ENCODE peak calls at places on chromosome 5, in four cellular contexts. D is endothelial cell of umbilical vein, G is ovary, L is gastrocnemius medialis. U is an unnamed sample.

GRCh38 chr5:594241-594860 is 17.8 kb upstream of the CEP72 start:
- DNase-seq in G (no peak), D (no peak), L (no peak), U (no peak)

GRCh38 chr5:179803651-179804598 is 2.7 kb downstream of the MGAT4B start:
- DNase-seq in D (peak), L (peak), G (peak), U (peak)

GRCh38 chr5:134184155-134185135 is 7.7 kb upstream of the SKP1 start:
- DNase-seq in D (peak), L (peak), G (peak), U (peak)

GRCh38 chr5:8864053-8864452 is 681.8 kb downstream of the SEMA5A start:
- DNase-seq in L (no peak), D (peak), G (no peak), U (peak)

GRCh38 chr5:8905021-8905420 is 640.9 kb downstream of the SEMA5A start:
- DNase-seq in G (no peak), D (no peak), L (no peak), U (no peak)

GRCh38 chr5:124655943-124656459 is 90.4 kb downstream of the ZNF608 start:
- DNase-seq in G (no peak), L (peak), D (peak), U (peak)

GRCh38 chr5:163409384-163409783 is 28.0 kb upstream of the CCNG1 start:
- DNase-seq in L (no peak), D (no peak), G (no peak), U (no peak)

GRCh38 chr5:141848771-141849370 is 29.3 kb downstream of the PCDH1 start:
- DNase-seq in D (peak), G (no peak), L (no peak), U (no peak)

GRCh38 chr5:35926389-35927051 is 11.9 kb downstream of the CAPSL start:
- DNase-seq in L (no peak), G (peak), D (peak), U (peak)

GRCh38 chr5:170502692-170503091 is 1.1 kb upstream of the KCNIP1 start:
- DNase-seq in L (no peak), D (no peak), G (no peak), U (no peak)

GRCh38 chr5:157343842-157344790 is 78.2 kb downstream of the CYFIP2 start:
- DNase-seq in L (peak), G (no peak), D (no peak), U (no peak)

GRCh38 chr5:39200081-39200480 is 19.3 kb downstream of the FYB1 start:
- DNase-seq in D (no peak), G (no peak), L (no peak), U (no peak)

GRCh38 chr5:108521841-108522506 is 140.1 kb upstream of the FBXL17 start:
- DNase-seq in L (no peak), D (peak), G (no peak), U (peak)

GRCh38 chr5:77985247-77985646 is 209.1 kb upstream of the TBCA start:
- DNase-seq in D (no peak), L (no peak), G (no peak), U (no peak)

GRCh38 chr5:43008369-43009158 is 31.6 kb downstream of the ANXA2R start:
- DNase-seq in L (peak), G (peak), D (peak), U (peak)

GRCh38 chr5:154756203-154756870 is 1.2 kb downstream of the LARP1 start:
- DNase-seq in G (peak), L (peak), D (peak), U (peak)

GRCh38 chr5:16913187-16913839 is 22.8 kb downstream of the MYO10 start:
- DNase-seq in L (no peak), D (no peak), G (no peak), U (no peak)
- TF ChIP-seq POLR2A in L (no peak), D (no peak), G (no peak), U (no peak)

GRCh38 chr5:6379246-6379645 is 899 bp upstream of the MED10 start:
- DNase-seq in L (no peak), G (no peak), D (no peak), U (no peak)

GRCh38 chr5:6383376-6383775 is 5.0 kb upstream of the MED10 start:
- DNase-seq in L (no peak), G (no peak), D (no peak), U (no peak)

GRCh38 chr5:6377582-6378127 is 692 bp downstream of the MED10 start:
- DNase-seq in L (no peak), G (no peak), D (peak), U (no peak)

GRCh38 chr5:6377121-6377520 is 1.2 kb downstream of the MED10 start:
- DNase-seq in G (no peak), L (no peak), D (peak), U (peak)

DNA sequence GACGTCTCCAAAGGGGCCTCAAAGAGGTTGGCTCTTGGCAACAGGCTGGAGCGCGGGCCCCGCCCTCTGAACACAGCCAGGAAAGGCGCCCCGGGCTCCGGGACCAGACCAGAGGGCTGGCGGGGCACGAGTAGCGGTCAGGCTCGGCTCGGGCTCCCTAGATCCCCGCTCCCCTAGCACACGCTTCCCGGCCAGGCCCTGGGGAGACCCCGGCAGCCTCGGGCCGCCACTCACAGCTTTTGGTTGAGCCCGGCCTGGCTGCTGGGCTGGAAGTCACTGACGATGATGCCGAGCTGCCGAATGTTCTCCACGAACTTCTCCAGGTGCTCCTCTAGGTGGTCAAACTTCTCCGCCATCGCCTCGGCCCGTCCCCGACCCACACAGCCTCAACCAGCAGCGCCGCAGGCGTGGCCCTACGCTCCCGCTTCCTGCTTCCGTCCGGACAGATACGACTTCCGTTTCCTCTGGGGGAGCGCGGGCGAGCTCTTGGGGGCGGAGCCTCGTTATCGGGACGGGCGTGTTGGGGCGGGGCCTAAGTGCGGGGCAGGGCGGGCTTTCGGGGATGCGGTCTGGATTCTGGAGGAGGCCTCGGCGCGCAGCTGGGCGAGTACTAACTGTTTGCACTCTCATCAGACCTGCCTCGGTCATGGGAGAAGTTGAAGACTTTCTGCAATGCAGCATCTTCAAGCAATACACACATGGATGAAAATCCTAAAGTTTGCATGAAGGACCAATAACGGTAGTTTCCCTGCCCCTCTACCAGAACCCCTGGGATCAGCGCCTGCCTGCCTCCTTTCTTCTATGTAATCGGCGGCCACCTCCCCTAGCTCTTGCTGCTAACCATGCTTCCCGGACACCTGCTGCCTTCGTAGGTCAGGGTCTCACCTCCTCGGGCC is at the start of gene MED10:
- DNase-seq in G (peak), L (peak), D (peak), U (peak)
- TF ChIP-seq POLR2A in G (peak), L (peak), D (peak), U (peak)

GRCh38 chr5:151180291-151180690 is 22.7 kb upstream of the ANXA6 start:
- DNase-seq in L (no peak), G (no peak), D (no peak), U (no peak)

GRCh38 chr5:151181818-151182217 is 24.2 kb upstream of the ANXA6 start:
- DNase-seq in L (no peak), D (no peak), G (no peak), U (no peak)

GRCh38 chr5:151178372-151178771 is 20.8 kb upstream of the ANXA6 start:
- DNase-seq in L (no peak), G (no peak), D (no peak), U (no peak)

GRCh38 chr5:151179489-151179840 is 21.9 kb upstream of the ANXA6 start:
- DNase-seq in L (no peak), D (no peak), G (no peak), U (no peak)

DNA sequence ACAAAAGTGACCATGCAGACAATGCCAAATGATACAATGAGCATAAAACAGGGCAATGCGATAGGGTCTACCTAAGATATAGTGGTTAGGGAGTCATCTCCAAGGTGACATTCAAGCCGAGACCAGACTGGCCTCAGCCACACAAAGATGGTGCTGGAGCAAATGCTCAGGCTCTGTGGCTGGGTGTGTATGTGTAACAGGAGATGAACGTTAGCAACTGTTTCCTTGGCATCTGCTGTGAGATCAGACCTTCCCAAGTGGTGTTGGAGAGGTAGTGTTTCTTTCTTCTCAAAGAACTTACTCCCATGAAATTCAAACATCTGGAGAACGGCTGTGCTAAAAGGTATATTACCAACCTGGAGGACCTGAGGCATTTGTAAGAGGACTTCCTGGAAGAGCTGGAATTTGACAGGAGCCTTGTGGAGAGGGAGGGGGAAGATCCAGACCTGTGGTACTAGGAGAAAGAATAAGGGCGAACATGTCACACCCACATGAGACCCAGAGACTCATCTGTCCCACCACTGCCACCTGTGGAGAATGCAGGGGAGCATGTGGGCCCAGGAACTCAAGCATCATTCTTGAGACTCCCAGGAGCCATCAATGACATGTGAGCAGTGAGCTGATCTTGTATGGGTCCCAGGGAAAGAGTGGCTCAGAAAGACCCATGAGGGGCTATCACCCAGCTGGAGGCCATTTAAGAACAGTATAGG is 21.4 kb upstream of the ANXA6 start:
- DNase-seq in G (no peak), L (no peak), D (no peak), U (no peak)
- TF ChIP-seq POLR2A in G (no peak), L (no peak), D (no peak), U (no peak)

GRCh38 chr5:93601433-93602175 is 18.6 kb downstream of the NR2F1 start:
- DNase-seq in G (no peak), D (no peak), L (no peak), U (no peak)
- TF ChIP-seq POLR2A in G (no peak), D (no peak), L (no peak), U (no peak)

GRCh38 chr5:143562935-143563334 is 159.4 kb upstream of the NR3C1 start:
- DNase-seq in D (peak), L (no peak), G (no peak), U (no peak)

GRCh38 chr5:143560378-143560777 is 156.9 kb upstream of the NR3C1 start:
- DNase-seq in L (no peak), D (no peak), G (no peak), U (no peak)

GRCh38 chr5:143564417-143564816 is 160.9 kb upstream of the NR3C1 start:
- DNase-seq in L (no peak), G (no peak), D (no peak), U (no peak)

GRCh38 chr5:143559586-143559985 is 156.1 kb upstream of the NR3C1 start:
- DNase-seq in L (no peak), G (no peak), D (no peak), U (no peak)

DNA sequence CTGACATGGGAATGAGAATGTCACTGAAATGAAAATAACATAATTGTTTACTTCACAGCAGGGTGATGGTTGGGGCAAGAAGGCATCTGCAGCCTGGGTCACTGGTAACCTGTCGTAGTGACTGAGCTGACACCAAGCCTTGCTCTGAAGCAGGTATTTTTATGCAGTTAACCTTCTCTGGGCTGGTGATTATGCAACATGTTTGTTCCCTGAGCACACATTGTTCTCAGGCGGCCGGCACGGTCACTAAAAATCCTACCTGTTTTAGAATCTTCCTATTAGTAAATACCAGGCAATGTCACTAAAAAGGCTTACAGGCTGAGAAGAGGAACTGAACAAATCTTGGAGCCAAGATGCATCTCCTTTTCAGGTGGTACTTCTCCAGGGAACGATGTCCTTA is 157.8 kb upstream of the NR3C1 start:
- DNase-seq in G (no peak), D (no peak), L (peak), U (no peak)
- TF ChIP-seq POLR2A in G (no peak), D (no peak), L (no peak), U (no peak)

DNA sequence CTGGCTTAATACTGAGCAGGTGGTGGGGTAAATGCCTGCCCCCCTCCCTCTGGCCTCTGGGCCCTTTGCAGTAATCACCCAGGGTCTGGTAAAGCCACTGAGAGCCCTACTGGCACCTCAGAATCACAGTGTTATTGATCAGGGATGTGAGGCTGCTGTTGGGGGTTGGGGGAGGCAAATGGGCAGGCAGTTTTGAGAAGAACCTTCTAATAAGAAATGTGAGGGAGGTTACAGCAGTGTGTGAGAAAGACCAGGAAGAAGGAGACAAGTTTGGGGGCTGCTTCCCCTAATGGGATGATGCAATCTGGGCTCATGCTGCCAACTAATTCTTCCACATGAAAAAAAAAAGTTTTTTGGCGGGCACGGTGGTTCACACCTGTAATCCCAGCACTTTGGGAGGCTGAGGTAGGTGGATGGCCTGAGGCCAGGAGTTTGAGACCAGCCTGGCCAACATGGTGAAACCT is 3.1 kb upstream of the B4GALT7 start:
- DNase-seq in G (no peak), D (no peak), L (no peak), U (no peak)
- TF ChIP-seq POLR2A in G (no peak), D (no peak), L (no peak), U (no peak)

GRCh38 chr5:132498152-132498551 is 7.6 kb upstream of the IRF1 start:
- DNase-seq in L (peak), G (no peak), D (peak), U (no peak)
- TF ChIP-seq POLR2A in L (no peak), G (no peak), D (no peak), U (no peak)

DNA sequence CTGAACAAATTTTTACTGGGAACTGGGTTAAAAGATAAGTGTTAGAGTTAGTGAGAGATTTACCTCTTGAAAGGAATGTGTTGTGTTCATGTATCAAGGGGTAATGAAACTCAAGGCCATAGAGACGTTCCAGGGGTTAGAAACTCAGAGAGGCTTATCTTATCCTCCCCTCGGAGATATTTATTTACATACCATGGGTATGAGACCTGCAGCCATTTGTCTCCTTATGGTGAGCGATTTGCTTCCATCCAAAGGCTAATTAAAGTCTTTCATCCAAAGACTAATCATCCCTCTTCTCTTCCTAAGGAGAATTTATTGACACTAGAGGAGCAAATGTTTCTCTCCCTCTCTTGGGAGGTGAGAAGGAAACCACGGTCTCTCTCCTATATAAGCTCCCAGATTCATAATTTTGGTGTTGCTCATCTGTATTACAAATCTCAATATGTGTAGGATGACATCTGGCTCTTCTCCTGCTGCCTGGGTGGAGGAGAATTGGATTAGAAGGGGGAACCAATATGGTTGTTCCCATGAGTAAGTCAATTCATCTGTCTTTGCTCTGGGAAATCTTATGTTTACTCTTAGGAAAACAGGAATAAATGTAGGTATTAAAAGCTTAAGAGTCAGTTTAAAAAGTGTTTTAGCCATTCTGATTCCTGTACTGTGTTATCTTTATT is 31.0 kb upstream of the RPS23 start:
- DNase-seq in L (no peak), D (no peak), G (no peak), U (no peak)
- TF ChIP-seq POLR2A in L (no peak), D (no peak), G (no peak), U (no peak)

U was measured in erythroblast.